ENCODE peak calls at places on chromosomes 6 and 20, in eight cellular contexts. N is glutamatergic neuron, K is kidney tubule cell, X is cardiac muscle cell, W is trophoblast cell, R is anterior cingulate cortex, O is prostate gland, S is PC-3. Z is an unnamed sample.

GRCh38 chr6:2947424-2947823 is 23.9 kb downstream of the SERPINB6 start:
- DNase-seq in O (no peak), W (no peak), N (no peak), X (no peak), R (no peak), K (no peak), S (no peak), Z (no peak)

GRCh38 chr20:48076772-48077171 is 291.5 kb upstream of the SULF2 start:
- DNase-seq in K (no peak), X (no peak), O (no peak), N (no peak), R (no peak), S (no peak), W (no peak), Z (no peak)

GRCh38 chr6:158841358-158841757 is 22.2 kb upstream of the EZR start:
- DNase-seq in W (no peak), S (no peak), O (no peak), X (no peak), N (no peak), K (no peak), R (no peak), Z (no peak)

GRCh38 chr20:20877079-20877478 is 164.6 kb upstream of the RALGAPA2 start:
- DNase-seq in W (no peak), N (no peak), R (no peak), K (no peak), O (no peak), S (no peak), X (no peak), Z (no peak)

GRCh38 chr20:25317351-25318075 is 69.6 kb downstream of the PYGB start:
- DNase-seq in R (no peak), O (no peak), S (no peak), N (no peak), X (no peak), K (no peak), W (no peak), Z (no peak)

GRCh38 chr20:8633366-8633765 is 435.5 kb upstream of the PLCB4 start:
- DNase-seq in N (no peak), X (no peak), O (no peak), W (no peak), R (no peak), K (peak), S (peak), Z (no peak)

GRCh38 chr6:36717871-36718540 is 20.4 kb downstream of the RAB44 start:
- DNase-seq in X (no peak), K (no peak), R (no peak), S (no peak), W (no peak), N (no peak), O (no peak), Z (no peak)

GRCh38 chr6:169208011-169208410 is 45.6 kb downstream of the THBS2 start:
- DNase-seq in R (no peak), S (no peak), O (no peak), X (no peak), W (no peak), N (no peak), K (no peak), Z (no peak)

GRCh38 chr6:158439255-158439654 is 120.6 kb upstream of the TMEM181 start:
- DNase-seq in R (no peak), S (no peak), W (peak), N (no peak), K (no peak), O (no peak), X (no peak), Z (no peak)

GRCh38 chr6:118468682-118469465 is 79.2 kb upstream of the PLN start:
- DNase-seq in N (no peak), X (no peak), O (peak), R (no peak), S (peak), K (peak), W (no peak), Z (no peak)

GRCh38 chr20:21520702-21521595 is 7.1 kb upstream of the NKX2-2 start:
- DNase-seq in S (no peak), K (peak), X (no peak), R (no peak), N (peak), W (peak), O (no peak), Z (no peak)

GRCh38 chr20:50750145-50750671 is 18.8 kb downstream of the PARD6B start:
- DNase-seq in N (no peak), X (no peak), S (no peak), O (no peak), K (no peak), W (no peak), R (no peak), Z (no peak)

GRCh38 chr6:43773050-43773956 is 3.3 kb downstream of the VEGFA start:
- DNase-seq in S (peak), O (peak), K (peak), W (peak), R (no peak), X (peak), N (no peak), Z (peak)

GRCh38 chr20:55054443-55054842 is 579.0 kb downstream of the DOK5 start:
- DNase-seq in N (no peak), K (peak), O (no peak), X (no peak), S (no peak), R (no peak), W (no peak), Z (no peak)

Z was measured in heart right ventricle.